ENCODE peak calls at places on chromosomes 3 and 15, in five cellular contexts. M, G, T, R and F are unnamed samples.

GRCh38 chr15:74402873-74403589 is 30.7 kb downstream of the SEMA7A start:
- DNase-seq in G (no peak), R (no peak), T (peak; percentile 80), M (no peak), F (no peak)

GRCh38 chr3:136437006-136437405 is 186.9 kb downstream of the PCCB start:
- DNase-seq in M (no peak), T (no peak), R (no peak), G (no peak), F (no peak)

GRCh38 chr3:180590396-180590795 is 11.6 kb upstream of the TTC14 start:
- DNase-seq in G (no peak), T (no peak), R (no peak), M (no peak), F (no peak)

GRCh38 chr3:154718058-154718457 is 288.1 kb upstream of the GPR149 start:
- DNase-seq in R (no peak), G (no peak), M (no peak), T (no peak), F (no peak)

GRCh38 chr3:8451696-8452095 is 49.9 kb upstream of the LMCD1 start:
- DNase-seq in T (no peak), G (peak; percentile 62), M (no peak), R (peak; percentile 65), F (peak; percentile 65)

GRCh38 chr15:83284563-83285283 is at the start of gene BNC1:
- DNase-seq in T (no peak), R (no peak), G (no peak), M (no peak), F (no peak)

GRCh38 chr3:122415762-122416654 is at the start of gene WDR5B:
- DNase-seq in M (no peak), T (peak; percentile 100), R (peak; percentile 100), G (peak; percentile 99), F (peak; percentile 96)

GRCh38 chr3:55567615-55568014 is 80.5 kb upstream of the WNT5A start:
- DNase-seq in T (no peak), R (peak; percentile 25), G (peak; percentile 13), M (no peak), F (peak; percentile 4)

GRCh38 chr3:153357436-153357835 is 195.4 kb downstream of the RAP2B start:
- DNase-seq in G (no peak), M (peak; percentile 72), T (no peak), R (no peak), F (no peak)

GRCh38 chr3:134036291-134036690 is 6.6 kb upstream of the SLCO2A1 start:
- DNase-seq in T (no peak), G (no peak), M (no peak), R (no peak), F (no peak)

GRCh38 chr3:101171797-101172196 is 148.6 kb downstream of the IMPG2 start:
- DNase-seq in T (no peak), M (no peak), G (no peak), R (no peak), F (no peak)